ENCODE peak calls at places on chromosomes 1 and 21, in seven cellular contexts. I is HepG2; A is heart right ventricle; F is lung; Z is effector memory CD4-positive, alpha-beta T cell; Y is tibial nerve; M is lower leg skin. W is an unnamed sample.

GRCh38 chr1:32969556-32969955 is 4.9 kb upstream of the RNF19B start:
- DNase-seq in I (no peak), F (no peak), Y (no peak), A (no peak), Z (no peak), M (no peak), W (no peak)

GRCh38 chr1:36947384-36947783 is 86.9 kb downstream of the GRIK3 start:
- DNase-seq in Z (no peak), Y (no peak), I (no peak), A (no peak), M (no peak), F (no peak), W (peak; percentile 81)

GRCh38 chr1:11648732-11649158 is 5.5 kb downstream of the FBXO2 start:
- DNase-seq in Z (peak; percentile 36), F (no peak), A (no peak), M (no peak), Y (no peak), I (no peak), W (peak; percentile 96)

GRCh38 chr1:6105763-6106162 is 60.1 kb downstream of the KCNAB2 start:
- DNase-seq in F (no peak), Z (no peak), A (peak; percentile 0), M (no peak), Y (no peak), I (peak; percentile 18), W (no peak)

GRCh38 chr1:95994643-95995042 is 726.9 kb upstream of the PTBP2 start:
- DNase-seq in Z (no peak), Y (no peak), M (no peak), I (no peak), F (no peak), A (no peak), W (no peak)

GRCh38 chr1:209787551-209787950 is 3.2 kb upstream of the C1orf74 start:
- DNase-seq in M (peak; percentile 57), Z (no peak), I (no peak), F (peak; percentile 56), Y (no peak), A (no peak), W (no peak)

GRCh38 chr1:47571161-47571560 is 133.3 kb downstream of the FOXD2 start:
- DNase-seq in M (no peak), F (no peak), I (no peak), Z (no peak), Y (no peak), A (no peak), W (no peak)

GRCh38 chr1:33341190-33341589 is 20.3 kb upstream of the A3GALT2 start:
- DNase-seq in Y (no peak), A (no peak), M (no peak), F (no peak), I (no peak), Z (no peak), W (no peak)

GRCh38 chr21:25568230-25568629 is 39.1 kb downstream of the MRPL39 start:
- DNase-seq in F (no peak), A (peak; percentile 11), I (no peak), Y (no peak), Z (no peak), M (no peak), W (no peak)

GRCh38 chr1:167663002-167663772 is 33.2 kb downstream of the RCSD1 start:
- DNase-seq in I (no peak), Z (no peak), A (peak; percentile 57), Y (no peak), F (no peak), M (no peak), W (no peak)

GRCh38 chr1:189606795-189607476 is 870.7 kb downstream of the BRINP3 start:
- DNase-seq in M (no peak), Y (no peak), I (no peak), A (no peak), F (no peak), Z (no peak), W (no peak)

DNA sequence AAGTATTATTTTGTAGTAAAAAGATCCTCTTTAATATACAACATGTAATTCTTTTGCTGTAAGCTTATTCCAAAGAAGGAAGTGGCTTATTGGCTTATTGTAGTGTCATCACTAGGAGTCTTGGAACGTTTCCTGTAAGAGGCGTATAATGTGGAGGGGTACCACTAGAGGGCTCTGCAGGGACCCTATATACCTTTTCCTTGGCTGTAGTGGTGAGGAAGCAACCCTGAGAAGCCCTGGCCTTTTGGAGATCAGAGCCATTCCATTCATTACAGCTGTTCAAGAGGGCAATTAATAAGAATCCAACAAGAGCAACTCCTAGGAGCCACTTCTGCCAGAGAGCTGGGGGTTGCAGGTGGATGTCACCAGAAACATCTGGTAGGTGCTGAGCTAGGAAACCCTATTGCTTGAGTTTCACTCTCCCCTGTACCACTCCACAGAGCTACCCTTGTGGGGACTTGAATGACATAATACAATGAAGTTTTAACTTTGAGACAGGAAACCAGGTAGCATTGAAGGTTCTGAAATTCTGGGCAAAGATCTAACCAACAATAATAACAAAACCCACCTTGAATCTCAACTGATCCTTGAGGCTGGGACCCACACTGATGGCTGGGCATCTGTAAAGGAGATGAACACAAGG is 160.4 kb upstream of the COA6 start:
- DNase-seq in I (peak; percentile 53), Y (no peak), Z (peak; percentile 11), M (no peak), F (no peak), A (no peak), W (peak; percentile 82)
- H3K4me3 ChIP-seq in I (no peak overlapping the region), Y (no peak overlapping the region), Z (no peak overlapping the region), M (no peak overlapping the region), F (no peak overlapping the region), A (no peak overlapping the region), W (no peak overlapping the region)

DNA sequence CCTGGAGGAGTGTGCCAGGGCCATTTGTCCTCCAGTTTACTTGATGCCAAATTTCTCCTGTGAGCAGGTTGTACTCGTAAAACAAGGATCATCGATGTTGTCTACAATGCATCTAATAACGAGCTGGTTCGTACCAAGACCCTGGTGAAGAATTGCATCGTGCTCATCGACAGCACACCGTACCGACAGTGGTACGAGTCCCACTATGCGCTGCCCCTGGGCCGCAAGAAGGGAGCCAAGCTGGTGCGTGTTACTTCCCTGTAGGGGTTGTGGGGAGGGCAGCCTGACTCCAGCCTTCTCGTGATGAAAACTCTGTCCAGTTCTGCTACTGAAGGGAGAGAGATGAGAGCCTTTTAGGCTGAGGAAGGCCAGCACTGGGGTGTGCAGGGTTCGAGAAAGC is 2.2 kb downstream of the RPS8 start:
- DNase-seq in M (no peak), I (no peak), A (no peak), Z (no peak), F (no peak), Y (no peak), W (no peak)
- H3K4me3 ChIP-seq in M (no peak overlapping the region), I (peak overlapping the region; percentile 84), A (no peak overlapping the region), Z (no peak overlapping the region), F (no peak overlapping the region), Y (no peak overlapping the region), W (no peak overlapping the region)

DNA sequence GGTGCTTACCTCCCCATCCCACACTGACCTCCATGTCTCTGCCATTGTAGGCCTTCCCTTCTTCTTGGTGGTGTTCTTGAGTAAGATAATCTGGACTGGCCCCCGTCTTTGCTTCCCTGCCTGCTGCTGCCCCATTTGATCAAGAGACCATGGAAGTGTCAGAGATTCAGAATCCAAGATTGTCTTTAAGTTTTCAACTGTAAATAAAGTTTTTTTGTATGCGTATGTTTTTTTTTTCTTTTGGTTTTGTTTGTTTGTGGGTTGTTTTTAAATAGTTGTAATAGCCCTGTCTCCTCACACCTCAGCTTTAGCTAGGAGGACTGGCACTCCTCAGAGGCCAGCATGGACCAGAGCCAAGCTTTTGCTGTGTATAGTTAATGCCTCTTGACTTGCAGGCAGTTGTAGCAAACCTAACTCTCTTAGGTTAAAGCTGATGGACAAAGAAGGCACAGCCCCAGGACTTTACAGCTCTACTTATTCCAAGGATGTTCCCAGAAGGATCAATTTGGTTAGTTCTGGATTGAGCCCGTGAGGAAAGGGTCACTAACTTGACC is 5.6 kb upstream of the YBX1 start:
- DNase-seq in Z (no peak), F (no peak), Y (no peak), A (peak; percentile 39), I (no peak), M (no peak), W (no peak)
- H3K4me3 ChIP-seq in Z (no peak overlapping the region), F (no peak overlapping the region), Y (no peak overlapping the region), A (no peak overlapping the region), I (no peak overlapping the region), M (no peak overlapping the region), W (no peak overlapping the region)

DNA sequence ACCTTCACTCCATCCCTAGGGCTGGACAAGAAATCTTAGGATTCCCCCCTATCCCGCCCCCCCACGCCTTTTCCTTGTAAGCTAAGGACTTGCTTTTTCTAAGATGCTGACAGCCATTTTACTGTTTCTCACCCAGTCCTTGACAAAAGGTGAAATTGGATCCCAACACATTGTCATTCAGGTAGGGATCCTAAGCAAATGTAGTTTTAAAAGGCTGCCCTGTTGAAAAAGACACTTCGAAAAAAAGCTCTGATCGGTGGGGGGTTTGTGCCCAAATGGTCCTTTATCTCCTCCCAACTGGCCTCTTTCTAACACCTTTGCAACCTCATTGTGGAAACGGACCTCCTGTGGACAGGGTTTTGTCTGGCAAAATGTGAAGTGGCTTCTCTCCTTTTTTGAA is 2.9 kb downstream of the CACHD1 start:
- DNase-seq in F (no peak), I (no peak), Z (no peak), M (no peak), Y (no peak), A (no peak), W (peak; percentile 80)
- H3K4me3 ChIP-seq in F (no peak overlapping the region), I (no peak overlapping the region), Z (no peak overlapping the region), M (no peak overlapping the region), Y (no peak overlapping the region), A (peak overlapping the region; percentile 83), W (peak overlapping the region; percentile 88)

GRCh38 chr21:31181089-31181757 is 142.9 kb upstream of the KRTAP19-8 start:
- DNase-seq in A (no peak), M (no peak), Y (no peak), I (no peak), F (no peak), Z (peak; percentile 14), W (no peak)
- H3K4me3 ChIP-seq in A (no peak overlapping the region), M (no peak overlapping the region), Y (no peak overlapping the region), I (no peak overlapping the region), F (no peak overlapping the region), Z (no peak overlapping the region), W (no peak overlapping the region)

DNA sequence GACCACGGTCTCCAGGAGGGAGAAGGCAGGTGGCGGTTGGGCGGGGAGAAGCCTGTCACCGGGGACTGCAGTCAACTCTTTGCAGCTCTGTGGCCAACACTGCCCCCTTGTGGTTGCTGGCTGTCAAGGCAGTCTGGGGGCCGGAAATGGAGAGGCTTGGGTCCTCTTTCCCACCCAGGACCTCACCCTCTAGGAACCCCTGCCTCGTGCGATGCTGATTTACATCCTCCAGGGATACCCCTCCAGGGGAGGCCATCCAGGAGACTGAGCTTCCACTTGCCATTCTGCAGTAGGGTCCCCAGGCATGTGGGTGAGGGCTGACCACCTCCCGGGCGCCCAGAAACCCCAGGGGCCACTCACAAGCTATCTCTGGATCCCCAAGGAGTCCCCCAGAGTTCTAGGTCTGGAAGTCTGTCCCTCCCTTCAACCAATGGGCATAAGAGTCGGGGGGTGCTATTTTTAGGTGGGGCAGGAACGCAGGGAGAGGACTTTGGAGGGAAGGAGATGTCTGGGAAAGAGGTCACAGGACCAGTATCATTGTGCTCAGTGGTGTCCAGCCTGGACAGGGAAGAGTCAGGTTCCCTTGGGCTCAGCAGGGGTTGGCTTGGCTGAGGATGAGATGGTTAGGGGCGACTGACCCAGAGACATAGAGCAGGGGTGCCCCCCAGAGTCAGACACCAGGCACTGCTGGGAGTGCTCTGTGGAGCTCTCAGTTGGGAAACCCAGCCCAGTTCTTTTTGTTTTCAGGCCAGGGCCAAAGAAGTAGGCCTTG is 7.1 kb upstream of the GPR61 start:
- DNase-seq in A (peak; percentile 87), I (peak; percentile 75), Z (peak; percentile 88), F (peak; percentile 85), M (peak; percentile 78), Y (peak; percentile 70), W (peak; percentile 92)
- H3K4me3 ChIP-seq in A (peak overlapping the region; percentile 18), I (peak overlapping the region; percentile 29), Z (peak overlapping the region; percentile 50), F (no peak overlapping the region), M (no peak overlapping the region), Y (no peak overlapping the region), W (no peak overlapping the region)